ENCODE peak calls at places on chromosomes 11 and 22, in six cellular contexts. E, B, U, G, F and Y are unnamed samples.

GRCh38 chr11:17148536-17148935 is 59.2 kb downstream of the PIK3C2A start:
- DNase-seq in G (no peak), F (no peak), E (no peak), U (no peak), B (no peak), Y (no peak)

GRCh38 chr22:22810018-22810427 is 77.6 kb upstream of the IGLL5 start:
- DNase-seq in B (no peak), F (peak), E (peak), U (peak), G (peak), Y (no peak)

GRCh38 chr11:19615503-19615902 is 97.1 kb upstream of the NAV2 start:
- DNase-seq in B (no peak), E (no peak), F (no peak), U (no peak), G (no peak), Y (no peak)

GRCh38 chr11:37092487-37092886 is 494.5 kb upstream of the RAG2 start:
- DNase-seq in G (no peak), U (no peak), B (no peak), F (no peak), E (no peak), Y (no peak)

GRCh38 chr11:75334402-75334891 is 17.0 kb downstream of the ARRB1 start:
- DNase-seq in G (no peak), F (no peak), B (no peak), E (no peak), U (no peak), Y (no peak)

GRCh38 chr11:62545437-62546243 is 966 bp downstream of the AHNAK start:
- DNase-seq in F (peak), B (peak), E (peak), G (peak), U (no peak), Y (peak)

GRCh38 chr11:22688914-22689313 is 22.5 kb downstream of the GAS2 start:
- DNase-seq in F (no peak), B (no peak), E (no peak), G (no peak), U (no peak), Y (no peak)

GRCh38 chr22:23102776-23103175 is 32.5 kb downstream of the GNAZ start:
- DNase-seq in F (no peak), B (no peak), U (no peak), E (no peak), G (no peak), Y (no peak)

GRCh38 chr11:86174101-86175046 is 70.2 kb upstream of the EED start:
- DNase-seq in E (peak), U (no peak), F (no peak), G (no peak), B (peak), Y (peak)

GRCh38 chr22:28254396-28254795 is 335.3 kb upstream of the PITPNB start:
- DNase-seq in B (no peak), E (no peak), F (no peak), U (no peak), G (no peak), Y (no peak)

GRCh38 chr11:131982154-131982553 is 611.7 kb downstream of the NTM start:
- DNase-seq in E (no peak), G (no peak), B (no peak), U (no peak), F (no peak), Y (no peak)

GRCh38 chr11:68436985-68437926 is 23.3 kb upstream of the PPP6R3 start:
- DNase-seq in B (peak), E (no peak), G (no peak), F (no peak), U (no peak), Y (no peak)

GRCh38 chr22:22103078-22103593 is 120.5 kb upstream of the TOP3B start:
- DNase-seq in B (no peak), E (no peak), U (no peak), G (no peak), F (no peak), Y (no peak)

GRCh38 chr11:86067230-86068137 is 1.4 kb downstream of the PICALM start:
- DNase-seq in G (no peak), E (peak), F (no peak), B (no peak), U (no peak), Y (no peak)

GRCh38 chr11:91984033-91984568 is 240.5 kb upstream of the FAT3 start:
- DNase-seq in F (no peak), B (no peak), G (no peak), E (peak), U (no peak), Y (no peak)

GRCh38 chr11:48005133-48005532 is 24.8 kb downstream of the PTPRJ start:
- DNase-seq in F (peak), B (no peak), G (no peak), U (no peak), E (no peak), Y (no peak)

GRCh38 chr11:78850078-78850477 is 275.4 kb upstream of the NARS2 start:
- DNase-seq in F (no peak), E (no peak), G (no peak), U (no peak), B (no peak), Y (no peak)

GRCh38 chr22:47110817-47111443 is 348.5 kb downstream of the TBC1D22A start:
- DNase-seq in B (no peak), G (no peak), E (no peak), U (no peak), F (no peak), Y (no peak)

GRCh38 chr11:40388097-40388818 is 1071.2 kb downstream of the LRRC4C start:
- DNase-seq in U (no peak), G (no peak), F (no peak), B (no peak), E (no peak), Y (no peak)

GRCh38 chr22:48798281-48799226 is 1029.1 kb downstream of the BRD1 start:
- DNase-seq in G (no peak), B (no peak), F (no peak), U (no peak), E (no peak), Y (no peak)

GRCh38 chr11:77069969-77070582 is 3.3 kb downstream of the CAPN5 start:
- DNase-seq in F (no peak), G (no peak), E (no peak), B (no peak), U (no peak), Y (no peak)

GRCh38 chr11:290621-291231 is 1.8 kb downstream of the PGGHG start:
- DNase-seq in B (no peak), F (no peak), U (no peak), E (no peak), G (no peak), Y (no peak)

GRCh38 chr22:39575552-39575825 is 4.9 kb downstream of the CACNA1I start:
- DNase-seq in F (no peak), E (no peak), G (no peak), B (no peak), U (no peak), Y (no peak)